ENCODE peak calls at places on chromosomes 1 and 21, in five cellular contexts. C is IMR-90, O is SK-N-SH, G is GM12878, Z is HepG2. P is an unnamed sample.

GRCh38 chr1:57162607-57163235 is 196.9 kb upstream of the C8B start:
- DNase-seq in C (no peak), O (no peak), G (no peak), Z (no peak), P (no peak)

GRCh38 chr1:228884615-228885566 is 149.6 kb downstream of the RHOU start:
- DNase-seq in C (peak; percentile 53), O (no peak), G (no peak), Z (peak; percentile 85), P (no peak)

GRCh38 chr1:183279835-183280234 is 93.8 kb downstream of the LAMC2 start:
- DNase-seq in C (peak; percentile 88), O (no peak), G (no peak), Z (peak; percentile 9), P (no peak)

GRCh38 chr1:31065310-31066217 is at the start of gene PUM1:
- DNase-seq in C (peak; percentile 96), O (peak; percentile 97), G (peak; percentile 85), Z (peak; percentile 97), P (peak; percentile 97)

GRCh38 chr1:77218477-77219165 is 609 bp downstream of the PIGK start:
- DNase-seq in C (peak; percentile 27), O (no peak), G (no peak), Z (no peak), P (peak; percentile 9)

GRCh38 chr21:42837421-42838211 is 41.7 kb downstream of the WDR4 start:
- DNase-seq in C (no peak), O (peak; percentile 43), G (no peak), Z (no peak), P (peak; percentile 46)

GRCh38 chr1:172383541-172383940 is 36.9 kb upstream of the C1orf105 start:
- DNase-seq in C (peak; percentile 77), O (no peak), G (no peak), Z (no peak), P (no peak)

GRCh38 chr1:182120411-182121258 is 59.1 kb upstream of the ZNF648 start:
- DNase-seq in C (no peak), O (no peak), G (no peak), Z (peak; percentile 91), P (no peak)

GRCh38 chr1:200784576-200784975 is 45.9 kb downstream of the CAMSAP2 start:
- DNase-seq in C (peak; percentile 79), O (no peak), G (no peak), Z (no peak), P (no peak)

GRCh38 chr1:239550178-239550577 is 163.8 kb downstream of the CHRM3 start:
- DNase-seq in C (no peak), O (no peak), G (no peak), Z (no peak), P (no peak)

GRCh38 chr1:115652236-115652788 is 10.5 kb downstream of the VANGL1 start:
- DNase-seq in C (no peak), O (no peak), G (no peak), Z (no peak), P (no peak)

GRCh38 chr1:151553659-151554058 is 13.6 kb downstream of the TUFT1 start:
- DNase-seq in C (peak; percentile 75), O (no peak), G (no peak), Z (no peak), P (no peak)

GRCh38 chr1:167278497-167278896 is 57.8 kb downstream of the POU2F1 start:
- DNase-seq in C (no peak), O (no peak), G (no peak), Z (no peak), P (no peak)

GRCh38 chr21:21751286-21751685 is 753.1 kb downstream of the NCAM2 start:
- DNase-seq in C (no peak), O (no peak), G (no peak), Z (no peak), P (no peak)

GRCh38 chr1:15008783-15009709 is 144.5 kb upstream of the TMEM51 start:
- DNase-seq in C (peak; percentile 64), O (no peak), G (no peak), Z (no peak), P (no peak)

GRCh38 chr1:21045351-21045750 is 131.3 kb downstream of the EIF4G3 start:
- DNase-seq in C (no peak), O (peak; percentile 35), G (no peak), Z (no peak), P (no peak)

GRCh38 chr1:212040629-212041028 is 5.1 kb downstream of the DTL start:
- DNase-seq in C (no peak), O (no peak), G (no peak), Z (peak; percentile 48), P (no peak)

GRCh38 chr1:91846007-91846620 is 39.8 kb downstream of the TGFBR3 start:
- DNase-seq in C (peak; percentile 46), O (no peak), G (no peak), Z (peak; percentile 74), P (no peak)

GRCh38 chr1:248688527-248689298 is 13.9 kb downstream of the OR14I1 start:
- DNase-seq in C (no peak), O (no peak), G (peak; percentile 80), Z (no peak), P (no peak)

GRCh38 chr1:222171005-222171404 is 376.9 kb downstream of the HHIPL2 start:
- DNase-seq in C (peak; percentile 70), O (peak; percentile 29), G (peak; percentile 23), Z (peak; percentile 5), P (no peak)

GRCh38 chr1:32715901-32716311 is 13.3 kb upstream of the SYNC start:
- DNase-seq in C (no peak), O (no peak), G (no peak), Z (no peak), P (no peak)

GRCh38 chr1:224589006-224589405 is 27.1 kb upstream of the CNIH3 start:
- DNase-seq in C (peak; percentile 63), O (no peak), G (no peak), Z (no peak), P (no peak)

GRCh38 chr1:27332536-27333281 is 9.1 kb upstream of the SYTL1 start:
- DNase-seq in C (peak; percentile 16), O (peak; percentile 87), G (no peak), Z (no peak), P (peak; percentile 83)

GRCh38 chr1:226712779-226713420 is 26.2 kb downstream of the ITPKB start:
- DNase-seq in C (no peak), O (no peak), G (no peak), Z (no peak), P (no peak)

GRCh38 chr1:226716577-226716976 is 22.5 kb downstream of the ITPKB start:
- DNase-seq in C (no peak), O (no peak), G (no peak), Z (no peak), P (no peak)

GRCh38 chr1:226714148-226714547 is 24.9 kb downstream of the ITPKB start:
- DNase-seq in C (peak; percentile 55), O (no peak), G (no peak), Z (no peak), P (no peak)

GRCh38 chr1:226719596-226720386 is 19.3 kb downstream of the ITPKB start:
- DNase-seq in C (no peak), O (no peak), G (no peak), Z (no peak), P (no peak)

DNA sequence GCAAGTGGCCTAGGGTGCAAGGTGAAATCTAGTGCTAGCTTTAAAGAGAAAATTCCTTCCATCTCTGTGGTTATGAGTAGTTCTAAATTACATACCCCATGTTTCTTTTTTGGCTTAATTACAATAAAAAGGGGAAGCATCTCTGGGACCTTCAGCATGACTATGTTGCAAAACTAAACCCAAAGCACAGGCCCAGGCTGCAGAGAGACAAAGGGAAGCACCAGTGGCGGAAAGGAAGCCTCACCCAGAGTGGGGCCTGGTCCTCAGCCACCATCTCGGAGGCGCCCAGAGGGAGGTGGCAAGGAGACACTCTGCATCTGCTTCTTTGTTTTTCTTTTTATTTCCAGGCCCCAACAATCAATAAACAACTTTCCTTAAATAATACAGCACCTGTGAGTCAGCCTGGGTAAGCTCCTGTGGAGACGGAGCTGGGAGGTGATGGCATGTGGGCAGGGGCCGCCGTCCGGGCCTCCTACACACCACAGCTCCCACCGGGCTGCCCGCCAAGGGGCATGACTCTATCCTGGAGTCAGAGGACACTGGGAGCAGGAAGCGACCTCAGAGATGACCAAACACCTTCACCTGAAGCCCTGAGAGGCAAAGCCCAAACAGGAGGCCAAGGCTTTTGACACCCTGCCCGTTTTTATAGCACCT is 21.7 kb downstream of the ITPKB start:
- DNase-seq in C (no peak), O (no peak), G (no peak), Z (no peak), P (no peak)
- TF ChIP-seq MXI1 in C (no peak), O (no peak), G (no peak), Z (no peak), P (no peak)

GRCh38 chr1:46021046-46021822 is 111.2 kb downstream of the PIK3R3 start:
- DNase-seq in C (no peak), O (no peak), G (no peak), Z (no peak), P (no peak)
- TF ChIP-seq MXI1 in C (no peak), O (no peak), G (no peak), Z (no peak), P (no peak)

DNA sequence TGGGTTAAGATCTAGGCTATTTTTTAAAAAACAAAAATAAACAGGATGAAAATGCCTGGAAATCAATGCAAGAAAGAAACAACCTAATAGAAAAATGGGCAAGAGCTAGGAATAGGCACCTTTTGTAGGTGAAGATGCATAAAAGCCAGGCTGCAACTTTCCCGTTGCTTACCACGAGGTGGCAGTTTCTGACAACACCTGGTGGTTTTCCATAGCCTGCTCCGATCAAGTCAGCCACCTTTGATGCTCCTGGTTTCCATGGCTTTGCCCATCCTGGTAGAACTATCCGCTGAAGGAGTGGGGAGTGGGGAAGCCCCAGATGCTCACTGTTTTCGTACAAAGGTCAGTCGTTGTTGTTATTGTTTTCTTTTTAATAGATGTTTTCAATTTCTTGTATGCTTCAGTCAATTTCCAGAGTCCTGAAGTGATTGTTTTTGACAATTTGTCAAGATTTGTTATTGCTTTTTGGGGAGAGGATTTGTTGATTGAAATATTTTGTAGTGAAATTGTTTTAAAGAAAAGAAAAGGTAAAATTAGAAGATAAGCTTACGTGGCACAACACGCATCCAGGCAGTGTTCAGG is 24.1 kb downstream of the UBE2Q1 start:
- DNase-seq in C (peak; percentile 22), O (peak; percentile 71), G (no peak), Z (peak; percentile 59), P (peak; percentile 64)
- TF ChIP-seq MXI1 in C (no peak), O (no peak), G (no peak), Z (no peak), P (no peak)

GRCh38 chr1:117289316-117289715 is 77.9 kb upstream of the MAN1A2 start:
- DNase-seq in C (no peak), O (no peak), G (no peak), Z (no peak), P (no peak)

GRCh38 chr1:117286562-117286961 is 75.8 kb upstream of the VTCN1 start:
- DNase-seq in C (no peak), O (no peak), G (no peak), Z (no peak), P (no peak)

DNA sequence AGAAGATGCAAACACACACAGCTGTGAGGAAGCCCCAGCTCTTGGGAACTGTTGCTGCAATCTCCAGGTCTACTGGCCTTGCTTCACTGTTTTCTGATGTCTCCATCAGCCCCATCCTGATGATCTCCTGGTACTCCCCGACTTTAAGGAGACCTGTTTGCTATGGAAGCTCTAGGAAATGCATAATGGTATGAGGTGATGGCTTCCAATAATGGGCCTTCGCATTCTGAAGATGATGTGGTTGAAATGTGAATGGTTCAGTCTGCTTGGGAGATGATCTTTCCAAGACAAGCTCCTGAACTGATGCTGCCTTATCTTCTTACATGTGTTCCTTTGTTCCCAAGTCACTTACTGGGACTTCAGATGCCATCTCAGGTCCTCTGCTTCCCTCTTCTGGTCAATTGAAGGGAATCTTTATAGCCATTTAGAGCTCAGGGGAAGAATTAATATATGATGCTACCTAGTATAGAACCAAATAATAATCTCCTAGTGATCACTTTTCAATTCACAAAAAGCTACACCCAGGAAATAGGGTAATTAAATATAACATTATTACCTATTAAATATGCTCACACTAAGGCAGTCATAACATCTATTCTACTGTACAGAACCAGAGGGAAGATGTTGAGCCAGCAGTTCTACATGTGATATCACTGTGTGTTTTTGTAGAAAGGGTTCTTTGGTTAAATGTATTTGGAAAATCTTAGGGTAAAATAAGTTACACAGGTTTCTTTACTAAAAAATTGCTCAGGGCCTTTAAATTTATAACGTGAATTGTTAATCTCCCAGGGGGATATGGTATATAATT is 73.9 kb upstream of the VTCN1 start:
- DNase-seq in C (peak; percentile 79), O (peak; percentile 62), G (no peak), Z (peak; percentile 52), P (peak; percentile 70)
- TF ChIP-seq MXI1 in C (no peak), O (no peak), G (no peak), Z (no peak), P (no peak)

P was measured in K562.